ENCODE peak calls at places on chromosomes 1 and 21, in five cellular contexts. G, A, X, L and K are unnamed samples.

GRCh38 chr21:36575306-36575705 is 95.4 kb upstream of the CLDN14 start:
- DNase-seq in G (no peak), A (no peak), X (no peak), L (no peak), K (no peak)

GRCh38 chr1:39212499-39212898 is 8.0 kb downstream of the MACF1 start:
- DNase-seq in G (no peak), A (no peak), X (no peak), L (no peak), K (no peak)

GRCh38 chr21:39373634-39374033 is 24.7 kb upstream of the HMGN1 start:
- DNase-seq in G (no peak), A (peak), X (peak), L (peak), K (no peak)

GRCh38 chr21:42105916-42106315 is 34.8 kb downstream of the UMODL1 start:
- DNase-seq in G (no peak), A (no peak), X (no peak), L (no peak), K (no peak)

GRCh38 chr1:37473431-37474050 is 839 bp upstream of the ZC3H12A start:
- DNase-seq in G (no peak), A (peak), X (no peak), L (no peak), K (no peak)

GRCh38 chr1:214570442-214570841 is 19.0 kb upstream of the PTPN14 start:
- DNase-seq in G (no peak), A (peak), X (no peak), L (no peak), K (no peak)

GRCh38 chr1:53592521-53592982 is 133.4 kb downstream of the DMRTB1 start:
- DNase-seq in G (no peak), A (peak), X (peak), L (peak), K (peak)

GRCh38 chr1:184113251-184113650 is 61.7 kb downstream of the TSEN15 start:
- DNase-seq in G (no peak), A (peak), X (no peak), L (no peak), K (no peak)

GRCh38 chr1:235455806-235456205 is 48.4 kb downstream of the B3GALNT2 start:
- DNase-seq in G (no peak), A (no peak), X (no peak), L (no peak), K (no peak)

GRCh38 chr1:147808025-147808424 is 47.6 kb upstream of the GJA5 start:
- DNase-seq in G (no peak), A (no peak), X (no peak), L (peak), K (no peak)

GRCh38 chr21:46434322-46434958 is 24.3 kb upstream of the DIP2A start:
- DNase-seq in G (no peak), A (no peak), X (no peak), L (no peak), K (no peak)

GRCh38 chr1:170262540-170262939 is 116.8 kb downstream of the NTMT2 start:
- DNase-seq in G (no peak), A (peak), X (no peak), L (no peak), K (no peak)

GRCh38 chr21:44930543-44930981 is 9.3 kb upstream of the SLX9 start:
- DNase-seq in G (no peak), A (no peak), X (no peak), L (no peak), K (no peak)

GRCh38 chr1:246213036-246213435 is 294.0 kb downstream of the SMYD3 start:
- DNase-seq in G (no peak), A (no peak), X (no peak), L (no peak), K (no peak)

GRCh38 chr21:27771938-27772505 is 805.1 kb upstream of the ADAMTS5 start:
- DNase-seq in G (no peak), A (no peak), X (no peak), L (no peak), K (no peak)

GRCh38 chr1:28682840-28683239 is 14.3 kb downstream of the GMEB1 start:
- DNase-seq in G (no peak), A (no peak), X (no peak), L (no peak), K (no peak)

GRCh38 chr1:6462412-6463119 is 3.4 kb downstream of the TNFRSF25 start:
- DNase-seq in G (no peak), A (no peak), X (no peak), L (no peak), K (no peak)

GRCh38 chr1:63739452-63739851 is 34.4 kb upstream of the ROR1 start:
- DNase-seq in G (no peak), A (no peak), X (peak), L (peak), K (no peak)

GRCh38 chr21:33299181-33299752 is 25.5 kb upstream of the IFNAR1 start:
- DNase-seq in G (no peak), A (no peak), X (no peak), L (peak), K (peak)

GRCh38 chr21:43767980-43768867 is 7.9 kb downstream of the CSTB start:
- DNase-seq in G (no peak), A (peak), X (peak), L (peak), K (peak)

GRCh38 chr1:234737915-234738314 is 127.9 kb upstream of the IRF2BP2 start:
- DNase-seq in G (no peak), A (no peak), X (no peak), L (peak), K (no peak)

GRCh38 chr1:71001627-71002026 is 46.0 kb downstream of the PTGER3 start:
- DNase-seq in G (no peak), A (no peak), X (no peak), L (no peak), K (no peak)

GRCh38 chr21:41711416-41712023 is 55.3 kb downstream of the RIPK4 start:
- DNase-seq in G (no peak), A (no peak), X (no peak), L (no peak), K (no peak)

GRCh38 chr21:37712204-37712934 is 203.9 kb downstream of the KCNJ6 start:
- DNase-seq in G (peak), A (peak), X (peak), L (peak), K (peak)

GRCh38 chr1:156661932-156662587 is 15.1 kb downstream of the NES start:
- DNase-seq in G (no peak), A (peak), X (no peak), L (no peak), K (no peak)

GRCh38 chr1:172381981-172382380 is 38.5 kb upstream of the C1orf105 start:
- DNase-seq in G (no peak), A (peak), X (no peak), L (no peak), K (no peak)
- H2AFZ ChIP-seq in G (no peak), A (no peak), X (no peak), L (no peak), K (no peak)

GRCh38 chr1:25958475-25958874 is 39.4 kb downstream of the PAFAH2 start:
- DNase-seq in G (no peak), A (peak), X (no peak), L (no peak), K (no peak)
- H2AFZ ChIP-seq in G (no peak), A (no peak), X (no peak), L (no peak), K (no peak)

GRCh38 chr1:94901841-94902240 is 25.1 kb downstream of the CNN3 start:
- DNase-seq in G (no peak), A (peak), X (no peak), L (no peak), K (no peak)
- H2AFZ ChIP-seq in G (no peak), A (no peak), X (no peak), L (no peak), K (no peak)

GRCh38 chr1:182628657-182629056 is 24.5 kb upstream of the RGS16 start:
- DNase-seq in G (no peak), A (no peak), X (no peak), L (no peak), K (no peak)
- H2AFZ ChIP-seq in G (no peak), A (no peak), X (no peak), L (no peak), K (no peak)

GRCh38 chr1:180515364-180515763 is 13.0 kb upstream of the ACBD6 start:
- DNase-seq in G (no peak), A (no peak), X (no peak), L (no peak), K (no peak)
- H2AFZ ChIP-seq in G (peak), A (no peak), X (no peak), L (no peak), K (no peak)